ENCODE peak calls at places on chromosomes 16 and 17, in nine cellular contexts. One of them, this sample, is unnamed.

GRCh38 chr17:9291912-9292562 is 270.7 kb downstream of the NTN1 start:
- DNase-seq in CD8-positive, alpha-beta T cell: no peak
- DNase-seq in left cardiac atrium: peak
- DNase-seq in CD4-positive, alpha-beta memory T cell: peak
- DNase-seq in amniotic stem cell: no peak
- DNase-seq in kidney: no peak
- DNase-seq in NCI-H1436 treated with DMSO at 0.1 percent for 48 hours: no peak
- DNase-seq in activated naive CD4-positive, alpha-beta T cell: peak
- DNase-seq in smooth muscle cell of the brain vasculature: peak
- DNase-seq in this sample: no peak

GRCh38 chr17:55314784-55315491 is 50.2 kb downstream of the HLF start:
- DNase-seq in left cardiac atrium: no peak
- DNase-seq in activated naive CD4-positive, alpha-beta T cell: no peak
- DNase-seq in NCI-H1436 treated with DMSO at 0.1 percent for 48 hours: no peak
- DNase-seq in smooth muscle cell of the brain vasculature: no peak
- DNase-seq in CD8-positive, alpha-beta T cell: no peak
- DNase-seq in amniotic stem cell: no peak
- DNase-seq in CD4-positive, alpha-beta memory T cell: no peak
- DNase-seq in kidney: no peak
- DNase-seq in this sample: no peak

GRCh38 chr16:74744566-74744965 is 30.1 kb downstream of the FA2H start:
- DNase-seq in kidney: no peak
- DNase-seq in CD4-positive, alpha-beta memory T cell: no peak
- DNase-seq in NCI-H1436 treated with DMSO at 0.1 percent for 48 hours: no peak
- DNase-seq in amniotic stem cell: no peak
- DNase-seq in left cardiac atrium: no peak
- DNase-seq in CD8-positive, alpha-beta T cell: no peak
- DNase-seq in activated naive CD4-positive, alpha-beta T cell: no peak
- DNase-seq in smooth muscle cell of the brain vasculature: no peak
- DNase-seq in this sample: no peak

GRCh38 chr16:83312015-83312734 is 495.6 kb upstream of the HSBP1 start:
- DNase-seq in kidney: no peak
- DNase-seq in CD8-positive, alpha-beta T cell: no peak
- DNase-seq in left cardiac atrium: no peak
- DNase-seq in NCI-H1436 treated with DMSO at 0.1 percent for 48 hours: no peak
- DNase-seq in amniotic stem cell: no peak
- DNase-seq in activated naive CD4-positive, alpha-beta T cell: no peak
- DNase-seq in CD4-positive, alpha-beta memory T cell: no peak
- DNase-seq in smooth muscle cell of the brain vasculature: no peak
- DNase-seq in this sample: no peak

GRCh38 chr17:64448665-64449512 is at the start of gene MILR1:
- DNase-seq in smooth muscle cell of the brain vasculature: peak
- DNase-seq in left cardiac atrium: no peak
- DNase-seq in CD8-positive, alpha-beta T cell: no peak
- DNase-seq in activated naive CD4-positive, alpha-beta T cell: no peak
- DNase-seq in amniotic stem cell: no peak
- DNase-seq in NCI-H1436 treated with DMSO at 0.1 percent for 48 hours: peak
- DNase-seq in kidney: no peak
- DNase-seq in CD4-positive, alpha-beta memory T cell: no peak
- DNase-seq in this sample: no peak

GRCh38 chr17:78501241-78502036 is 75.8 kb downstream of the DNAH17 start:
- DNase-seq in kidney: peak
- DNase-seq in NCI-H1436 treated with DMSO at 0.1 percent for 48 hours: no peak
- DNase-seq in amniotic stem cell: no peak
- DNase-seq in left cardiac atrium: no peak
- DNase-seq in CD8-positive, alpha-beta T cell: no peak
- DNase-seq in activated naive CD4-positive, alpha-beta T cell: no peak
- DNase-seq in CD4-positive, alpha-beta memory T cell: no peak
- DNase-seq in smooth muscle cell of the brain vasculature: no peak
- DNase-seq in this sample: no peak

GRCh38 chr17:16593356-16594102 is 24.5 kb upstream of the ZNF287 start:
- DNase-seq in left cardiac atrium: no peak
- DNase-seq in CD4-positive, alpha-beta memory T cell: no peak
- DNase-seq in amniotic stem cell: no peak
- DNase-seq in activated naive CD4-positive, alpha-beta T cell: no peak
- DNase-seq in CD8-positive, alpha-beta T cell: no peak
- DNase-seq in smooth muscle cell of the brain vasculature: no peak
- DNase-seq in kidney: no peak
- DNase-seq in NCI-H1436 treated with DMSO at 0.1 percent for 48 hours: no peak
- DNase-seq in this sample: no peak

GRCh38 chr16:6250516-6250915 is 1082.1 kb upstream of the RBFOX1 start:
- DNase-seq in left cardiac atrium: no peak
- DNase-seq in smooth muscle cell of the brain vasculature: no peak
- DNase-seq in kidney: no peak
- DNase-seq in CD8-positive, alpha-beta T cell: no peak
- DNase-seq in CD4-positive, alpha-beta memory T cell: no peak
- DNase-seq in activated naive CD4-positive, alpha-beta T cell: no peak
- DNase-seq in NCI-H1436 treated with DMSO at 0.1 percent for 48 hours: no peak
- DNase-seq in amniotic stem cell: no peak
- DNase-seq in this sample: no peak